ENCODE peak calls at places on chromosomes 5 and 9, in four cellular contexts. J, C, A and U are unnamed samples.

GRCh38 chr9:86926130-86926529 is 21.2 kb downstream of the GAS1 start:
- DNase-seq in C (no peak), J (no peak), A (no peak), U (no peak)

GRCh38 chr5:140926903-140927573 is 939 bp downstream of the PCDHAC1 start:
- DNase-seq in C (no peak), A (no peak), J (no peak), U (peak)

GRCh38 chr5:1551426-1551825 is 27.7 kb upstream of the LPCAT1 start:
- DNase-seq in A (no peak), J (peak), C (no peak), U (no peak)

GRCh38 chr9:12699529-12699928 is 6.3 kb downstream of the TYRP1 start:
- DNase-seq in C (no peak), J (no peak), A (no peak), U (no peak)

GRCh38 chr5:150441813-150442698 is 7.5 kb downstream of the RPS14 start:
- DNase-seq in J (no peak), A (no peak), C (no peak), U (no peak)

GRCh38 chr9:13447551-13448422 is 168.3 kb upstream of the MPDZ start:
- DNase-seq in J (no peak), A (no peak), C (no peak), U (no peak)

GRCh38 chr5:125152461-125153189 is 406.2 kb upstream of the ZNF608 start:
- DNase-seq in J (no peak), A (no peak), C (no peak), U (no peak)

GRCh38 chr5:103245773-103246172 is 12.8 kb upstream of the MACIR start:
- DNase-seq in J (no peak), A (no peak), C (no peak), U (no peak)

GRCh38 chr9:89109666-89110065 is 69.0 kb downstream of the SHC3 start:
- DNase-seq in J (no peak), C (no peak), A (no peak), U (no peak)

GRCh38 chr5:67355135-67355729 is 158.6 kb upstream of the CD180 start:
- DNase-seq in J (no peak), C (no peak), A (no peak), U (no peak)

GRCh38 chr5:133113331-133114061 is 61.7 kb downstream of the HSPA4 start:
- DNase-seq in J (no peak), A (no peak), C (peak), U (no peak)

GRCh38 chr9:14471041-14471440 is 157.1 kb upstream of the NFIB start:
- DNase-seq in A (no peak), J (no peak), C (no peak), U (no peak)

GRCh38 chr5:112935675-112936074 is 13.6 kb upstream of the REEP5 start:
- DNase-seq in C (no peak), J (no peak), A (no peak), U (no peak)

GRCh38 chr5:118791986-118792734 is 196.2 kb downstream of the DTWD2 start:
- DNase-seq in A (no peak), J (peak), C (no peak), U (peak)

GRCh38 chr9:3525088-3525835 is 539 bp downstream of the RFX3 start:
- DNase-seq in A (no peak), J (peak), C (no peak), U (peak)

GRCh38 chr9:13146838-13147237 is 132.7 kb downstream of the MPDZ start:
- DNase-seq in C (no peak), A (no peak), J (no peak), U (no peak)

GRCh38 chr5:168528521-168529360 is at the start of gene FBLL1:
- DNase-seq in A (peak), C (no peak), J (peak), U (peak)

GRCh38 chr9:82021198-82021597 is 32.6 kb downstream of the SPATA31D1 start:
- DNase-seq in A (no peak), J (no peak), C (no peak), U (no peak)

GRCh38 chr5:51882647-51883046 is 499.4 kb downstream of the ISL1 start:
- DNase-seq in C (no peak), A (no peak), J (no peak), U (no peak)

GRCh38 chr5:105922574-105922973 is 1748.2 kb downstream of the EFNA5 start:
- DNase-seq in A (no peak), C (no peak), J (no peak), U (no peak)

GRCh38 chr9:130414910-130415746 is 29.6 kb upstream of the ASS1 start:
- DNase-seq in C (no peak), J (no peak), A (no peak), U (no peak)

GRCh38 chr5:132641241-132641723 is 16.7 kb upstream of the IL13 start:
- DNase-seq in C (no peak), J (no peak), A (no peak), U (no peak)

GRCh38 chr9:37025381-37026084 is 8.5 kb downstream of the PAX5 start:
- DNase-seq in A (no peak), C (no peak), J (no peak), U (no peak)

GRCh38 chr5:140855772-140856674 is at the start of gene PCDHA10:
- DNase-seq in A (no peak), J (no peak), C (no peak), U (peak)

GRCh38 chr9:78958887-78959286 is 612.9 kb upstream of the TLE4 start:
- DNase-seq in C (no peak), A (no peak), J (peak), U (peak)

GRCh38 chr9:125990186-125990792 is 243.1 kb downstream of the PBX3 start:
- DNase-seq in C (no peak), A (no peak), J (peak), U (no peak)

GRCh38 chr5:64612349-64612961 is 77.8 kb upstream of the SHISAL2B start:
- DNase-seq in C (no peak), J (peak), A (no peak), U (peak)

GRCh38 chr9:114580609-114581193 is 6.9 kb upstream of the ATP6V1G1 start:
- DNase-seq in A (no peak), J (no peak), C (no peak), U (no peak)

GRCh38 chr9:99445920-99446319 is 223.8 kb downstream of the SEC61B start:
- DNase-seq in A (no peak), C (no peak), J (no peak), U (no peak)